ENCODE peak calls at places on chromosomes 13 and 19, in ten cellular contexts. Z, J, L, D, A, B, V, S, G and P are unnamed samples.

GRCh38 chr13:77409412-77409811 is 82.5 kb upstream of the MYCBP2 start:
- DNase-seq in Z (no peak), J (no peak), L (no peak), D (peak; percentile 53), A (no peak), B (no peak), V (no peak), S (no peak), G (no peak), P (no peak)

GRCh38 chr13:95447766-95448165 is 104.8 kb upstream of the CLDN10 start:
- DNase-seq in Z (no peak), J (no peak), L (no peak), D (peak; percentile 53), A (no peak), B (no peak), V (no peak), S (no peak), G (no peak), P (no peak)

GRCh38 chr19:15279326-15279904 is 47.2 kb upstream of the EPHX3 start:
- DNase-seq in Z (no peak), J (no peak), L (no peak), D (no peak), A (no peak), B (no peak), V (no peak), S (no peak), G (no peak), P (no peak)

GRCh38 chr19:32363175-32363574 is 17.8 kb downstream of the ZNF507 start:
- DNase-seq in Z (no peak), J (peak; percentile 54), L (no peak), D (no peak), A (no peak), B (no peak), V (peak; percentile 73), S (no peak), G (no peak), P (no peak)

GRCh38 chr19:16013181-16013850 is 63.0 kb upstream of the TPM4 start:
- DNase-seq in Z (no peak), J (no peak), L (no peak), D (no peak), A (no peak), B (no peak), V (no peak), S (no peak), G (no peak), P (no peak)

GRCh38 chr19:5809469-5809868 is 4.6 kb downstream of the NRTN start:
- DNase-seq in Z (no peak), J (no peak), L (no peak), D (no peak), A (no peak), B (no peak), V (no peak), S (no peak), G (no peak), P (no peak)

GRCh38 chr13:38386421-38386820 is 36.8 kb downstream of the UFM1 start:
- DNase-seq in Z (no peak), J (no peak), L (no peak), D (no peak), A (no peak), B (no peak), V (no peak), S (no peak), G (no peak), P (no peak)

GRCh38 chr19:51018745-51019543 is 565 bp downstream of the KLK10 start:
- DNase-seq in Z (no peak), J (no peak), L (no peak), D (peak; percentile 82), A (no peak), B (peak; percentile 38), V (peak; percentile 8), S (no peak), G (no peak), P (no peak)

GRCh38 chr19:19256072-19256969 is 16.8 kb downstream of the TM6SF2 start:
- DNase-seq in Z (no peak), J (no peak), L (no peak), D (no peak), A (no peak), B (no peak), V (no peak), S (no peak), G (no peak), P (no peak)

GRCh38 chr19:46211201-46211881 is 18.2 kb upstream of the IGFL1 start:
- DNase-seq in Z (no peak), J (peak; percentile 20), L (no peak), D (peak; percentile 89), A (no peak), B (no peak), V (peak; percentile 45), S (no peak), G (no peak), P (no peak)

GRCh38 chr19:54179921-54180452 is 7.0 kb upstream of the TMC4 start:
- DNase-seq in Z (no peak), J (peak; percentile 92), L (no peak), D (peak; percentile 97), A (no peak), B (no peak), V (no peak), S (peak; percentile 53), G (no peak), P (no peak)

GRCh38 chr13:76848596-76848995 is 37.6 kb downstream of the KCTD12 start:
- DNase-seq in Z (no peak), J (no peak), L (no peak), D (no peak), A (no peak), B (no peak), V (no peak), S (no peak), G (no peak), P (no peak)